ENCODE peak calls at places on chromosomes 7 and 10, in four cellular contexts. One of them, this sample, is unnamed.

GRCh38 chr7:149588930-149589329 is 91.3 kb upstream of the ZNF746 start:
- DNase-seq in trophoblast cell: no peak
- DNase-seq in AG04450: no peak
- DNase-seq in GM12865: no peak
- DNase-seq in this sample: no peak

GRCh38 chr10:132382231-132382922 is 14.6 kb upstream of the PWWP2B start:
- DNase-seq in AG04450: no peak
- DNase-seq in GM12865: no peak
- DNase-seq in trophoblast cell: peak; percentile 98
- DNase-seq in this sample: no peak

GRCh38 chr10:69884686-69885085 is 83.0 kb downstream of the COL13A1 start:
- DNase-seq in GM12865: no peak
- DNase-seq in AG04450: no peak
- DNase-seq in trophoblast cell: no peak
- DNase-seq in this sample: no peak

GRCh38 chr10:77604063-77604462 is 33.5 kb downstream of the KCNMA1 start:
- DNase-seq in AG04450: no peak
- DNase-seq in GM12865: peak; percentile 24
- DNase-seq in trophoblast cell: no peak
- DNase-seq in this sample: no peak

GRCh38 chr7:18927134-18927533 is 190.3 kb downstream of the TWIST1 start:
- DNase-seq in AG04450: peak; percentile 18
- DNase-seq in GM12865: no peak
- DNase-seq in trophoblast cell: no peak
- DNase-seq in this sample: no peak

GRCh38 chr10:586716-587115 is 102.8 kb downstream of the DIP2C start:
- DNase-seq in trophoblast cell: no peak
- DNase-seq in GM12865: no peak
- DNase-seq in AG04450: no peak
- DNase-seq in this sample: no peak

GRCh38 chr7:12294701-12295100 is 83.6 kb downstream of the TMEM106B start:
- DNase-seq in GM12865: no peak
- DNase-seq in AG04450: no peak
- DNase-seq in trophoblast cell: no peak
- DNase-seq in this sample: no peak

GRCh38 chr10:113576853-113577252 is 24.0 kb downstream of the HABP2 start:
- DNase-seq in GM12865: peak; percentile 17
- DNase-seq in AG04450: no peak
- DNase-seq in trophoblast cell: peak; percentile 28
- DNase-seq in this sample: no peak

GRCh38 chr10:118916777-118917176 is 112.7 kb upstream of the NANOS1 start:
- DNase-seq in trophoblast cell: no peak
- DNase-seq in AG04450: no peak
- DNase-seq in GM12865: no peak
- DNase-seq in this sample: no peak

GRCh38 chr10:102633282-102633681 is 11.0 kb upstream of the TRIM8 start:
- DNase-seq in AG04450: no peak
- DNase-seq in trophoblast cell: peak; percentile 13
- DNase-seq in GM12865: no peak
- DNase-seq in this sample: no peak

GRCh38 chr7:148712610-148713330 is 14.1 kb downstream of the CUL1 start:
- DNase-seq in AG04450: no peak
- DNase-seq in GM12865: peak; percentile 31
- DNase-seq in trophoblast cell: peak; percentile 79
- DNase-seq in this sample: no peak

GRCh38 chr7:6637544-6638229 is 569 bp downstream of the ZNF316 start:
- DNase-seq in GM12865: peak; percentile 82
- DNase-seq in trophoblast cell: peak; percentile 37
- DNase-seq in AG04450: no peak
- DNase-seq in this sample: peak; percentile 45

GRCh38 chr7:57215423-57215822 is 83.2 kb upstream of the ZNF479 start:
- DNase-seq in trophoblast cell: no peak
- DNase-seq in GM12865: no peak
- DNase-seq in AG04450: no peak
- DNase-seq in this sample: no peak

DNA sequence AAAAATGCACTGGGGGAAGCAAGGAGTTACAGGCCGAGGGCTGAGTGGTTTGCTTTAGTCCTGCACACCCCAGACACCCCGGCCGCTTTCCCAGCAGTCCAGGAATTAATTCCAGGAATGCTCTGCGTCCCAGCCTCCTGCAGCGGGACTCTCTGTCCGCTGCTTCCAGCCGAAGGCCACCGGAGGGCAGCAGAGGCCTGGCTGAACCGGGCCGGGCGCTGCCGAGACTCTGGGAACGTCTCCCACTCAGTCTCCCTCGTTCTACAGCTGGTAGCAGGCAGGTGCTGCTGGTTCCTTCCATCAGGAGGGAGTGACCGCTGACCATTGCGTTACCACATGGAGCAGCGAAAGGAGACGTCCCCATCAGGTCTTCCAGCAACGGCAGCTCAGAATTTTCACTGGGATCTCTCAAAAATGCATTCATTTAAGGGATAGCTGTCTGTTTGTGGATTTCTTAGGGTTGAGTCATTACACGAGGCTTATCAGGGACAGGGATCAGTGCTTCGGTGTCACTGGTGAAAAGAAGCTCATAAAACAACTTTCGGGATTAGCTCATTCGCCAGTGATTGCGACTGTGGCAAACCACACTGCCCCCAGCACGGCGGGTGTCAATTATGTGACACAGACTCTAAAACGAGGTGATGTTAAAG is 24.9 kb upstream of the PITRM1 start:
- DNase-seq in AG04450: peak; percentile 65
- DNase-seq in GM12865: peak; percentile 52
- DNase-seq in trophoblast cell: peak; percentile 93
- DNase-seq in this sample: peak; percentile 28
- H3K4me3 ChIP-seq in AG04450: peak overlapping the region; percentile 53
- H3K4me3 ChIP-seq in GM12865: no peak overlapping the region
- H3K4me3 ChIP-seq in trophoblast cell: no peak overlapping the region
- H3K4me3 ChIP-seq in this sample: no peak overlapping the region

DNA sequence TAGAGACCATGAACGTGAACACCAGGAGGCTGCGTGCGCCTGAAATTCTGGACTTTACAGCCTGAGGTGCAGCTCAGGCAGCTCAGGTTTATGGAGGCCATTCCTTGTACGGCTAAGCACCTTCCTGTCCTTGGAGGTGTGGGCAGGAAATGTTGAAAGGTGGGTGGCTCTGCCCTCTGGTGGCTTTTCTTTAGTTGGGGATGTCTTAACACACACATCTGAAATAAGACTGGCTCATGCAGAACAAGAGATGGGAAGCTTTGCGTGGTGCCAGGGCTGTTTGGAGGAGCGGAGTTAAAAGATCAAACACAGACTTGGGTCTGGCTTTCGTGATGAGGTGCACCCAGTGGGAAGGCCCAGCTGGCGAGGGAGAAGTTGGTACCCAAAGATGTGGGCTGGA is 64.1 kb downstream of the DOCK1 start:
- DNase-seq in GM12865: no peak
- DNase-seq in AG04450: no peak
- DNase-seq in trophoblast cell: peak; percentile 51
- DNase-seq in this sample: no peak
- H3K4me3 ChIP-seq in GM12865: no peak overlapping the region
- H3K4me3 ChIP-seq in AG04450: no peak overlapping the region
- H3K4me3 ChIP-seq in trophoblast cell: no peak overlapping the region
- H3K4me3 ChIP-seq in this sample: no peak overlapping the region

GRCh38 chr10:25766687-25767221 is 167.3 kb upstream of the MYO3A start:
- DNase-seq in GM12865: no peak
- DNase-seq in AG04450: no peak
- DNase-seq in trophoblast cell: no peak
- DNase-seq in this sample: peak; percentile 66
- H3K4me3 ChIP-seq in GM12865: no peak overlapping the region
- H3K4me3 ChIP-seq in AG04450: no peak overlapping the region
- H3K4me3 ChIP-seq in trophoblast cell: no peak overlapping the region
- H3K4me3 ChIP-seq in this sample: peak overlapping the region; percentile 47

DNA sequence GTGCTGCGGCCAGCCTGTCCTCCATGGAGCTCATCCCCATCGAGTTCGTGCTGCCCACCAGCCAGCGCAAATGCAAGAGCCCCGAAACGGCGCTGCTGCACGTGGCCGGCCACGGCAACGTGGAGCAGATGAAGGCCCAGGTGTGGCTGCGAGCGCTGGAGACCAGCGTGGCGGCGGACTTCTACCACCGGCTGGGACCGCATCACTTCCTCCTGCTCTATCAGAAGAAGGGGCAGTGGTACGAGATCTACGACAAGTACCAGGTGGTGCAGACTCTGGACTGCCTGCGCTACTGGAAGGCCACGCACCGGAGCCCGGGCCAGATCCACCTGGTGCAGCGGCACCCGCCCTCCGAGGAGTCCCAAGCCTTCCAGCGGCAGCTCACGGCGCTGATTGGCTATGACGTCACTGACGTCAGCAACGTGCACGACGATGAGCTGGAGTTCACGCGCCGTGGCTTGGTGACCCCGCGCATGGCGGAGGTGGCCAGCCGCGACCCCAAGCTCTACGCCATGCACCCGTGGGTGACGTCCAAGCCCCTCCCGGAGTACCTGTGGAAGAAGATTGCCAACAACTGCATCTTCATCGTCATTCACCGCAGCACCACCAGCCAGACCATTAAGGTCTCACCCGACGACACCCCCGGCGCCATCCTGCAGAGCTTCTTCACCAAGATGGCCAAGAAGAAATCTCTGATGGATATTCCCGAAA is 2.7 kb downstream of the PIK3CG start:
- DNase-seq in GM12865: no peak
- DNase-seq in AG04450: no peak
- DNase-seq in trophoblast cell: peak; percentile 16
- DNase-seq in this sample: no peak
- H3K4me3 ChIP-seq in GM12865: no peak overlapping the region
- H3K4me3 ChIP-seq in AG04450: no peak overlapping the region
- H3K4me3 ChIP-seq in trophoblast cell: no peak overlapping the region
- H3K4me3 ChIP-seq in this sample: no peak overlapping the region

DNA sequence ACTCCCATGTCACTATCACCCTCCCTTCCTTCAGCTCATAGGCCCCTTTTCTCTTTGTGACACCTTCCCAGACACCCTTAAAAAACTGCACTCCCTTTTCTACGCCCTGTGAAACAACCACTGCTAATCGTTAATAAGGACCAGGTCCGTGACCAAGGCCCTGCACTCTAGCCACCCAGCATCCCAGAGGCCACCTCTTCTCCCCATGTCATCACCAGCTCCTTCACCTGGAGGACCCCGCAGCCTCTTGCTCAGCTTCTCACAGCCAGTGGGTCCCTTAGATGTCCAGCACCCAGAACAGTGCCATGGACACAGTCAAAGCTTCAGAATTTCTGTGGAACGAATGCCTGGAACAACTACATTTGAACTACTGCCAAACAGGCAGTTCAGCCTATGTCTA is 2.3 kb downstream of the PARD3 start:
- DNase-seq in trophoblast cell: no peak
- DNase-seq in GM12865: no peak
- DNase-seq in AG04450: no peak
- DNase-seq in this sample: no peak
- H3K4me3 ChIP-seq in trophoblast cell: no peak overlapping the region
- H3K4me3 ChIP-seq in GM12865: no peak overlapping the region
- H3K4me3 ChIP-seq in AG04450: peak overlapping the region; percentile 7
- H3K4me3 ChIP-seq in this sample: no peak overlapping the region